ENCODE peak calls at places on chromosomes 12 and 14, in nine cellular contexts. One of them, this sample, is unnamed.

GRCh38 chr12:66965613-66966012 is 286.7 kb upstream of the GRIP1 start:
- DNase-seq in neural crest cell: no peak
- DNase-seq in gastrocnemius medialis: no peak
- DNase-seq in WERI-Rb-1: no peak
- DNase-seq in body of pancreas: no peak
- DNase-seq in endothelial cell: no peak
- DNase-seq in bronchial epithelial cell: no peak
- DNase-seq in heart right ventricle: no peak
- DNase-seq in GM12878: no peak
- DNase-seq in this sample: no peak

GRCh38 chr14:101972126-101972785 is 7.9 kb downstream of the DYNC1H1 start:
- DNase-seq in heart right ventricle: peak
- DNase-seq in endothelial cell: no peak
- DNase-seq in gastrocnemius medialis: peak
- DNase-seq in WERI-Rb-1: no peak
- DNase-seq in neural crest cell: no peak
- DNase-seq in body of pancreas: peak
- DNase-seq in GM12878: no peak
- DNase-seq in bronchial epithelial cell: peak
- DNase-seq in this sample: peak

GRCh38 chr12:118102070-118102469 is 1.7 kb downstream of the VSIG10 start:
- DNase-seq in GM12878: no peak
- DNase-seq in body of pancreas: no peak
- DNase-seq in heart right ventricle: no peak
- DNase-seq in endothelial cell: peak
- DNase-seq in bronchial epithelial cell: peak
- DNase-seq in neural crest cell: no peak
- DNase-seq in WERI-Rb-1: no peak
- DNase-seq in gastrocnemius medialis: no peak
- DNase-seq in this sample: peak

GRCh38 chr12:50242751-50243191 is 40.5 kb downstream of the LIMA1 start:
- DNase-seq in endothelial cell: no peak
- DNase-seq in WERI-Rb-1: no peak
- DNase-seq in neural crest cell: no peak
- DNase-seq in bronchial epithelial cell: peak
- DNase-seq in gastrocnemius medialis: no peak
- DNase-seq in heart right ventricle: no peak
- DNase-seq in body of pancreas: no peak
- DNase-seq in GM12878: no peak
- DNase-seq in this sample: no peak

GRCh38 chr12:13379531-13379930 is 183.0 kb downstream of the EMP1 start:
- DNase-seq in bronchial epithelial cell: no peak
- DNase-seq in body of pancreas: no peak
- DNase-seq in heart right ventricle: no peak
- DNase-seq in gastrocnemius medialis: no peak
- DNase-seq in GM12878: no peak
- DNase-seq in WERI-Rb-1: no peak
- DNase-seq in neural crest cell: no peak
- DNase-seq in endothelial cell: no peak
- DNase-seq in this sample: no peak

GRCh38 chr14:64421166-64421565 is 33.0 kb downstream of the MTHFD1 start:
- DNase-seq in body of pancreas: no peak
- DNase-seq in endothelial cell: no peak
- DNase-seq in neural crest cell: no peak
- DNase-seq in GM12878: no peak
- DNase-seq in WERI-Rb-1: no peak
- DNase-seq in heart right ventricle: no peak
- DNase-seq in gastrocnemius medialis: no peak
- DNase-seq in bronchial epithelial cell: peak
- DNase-seq in this sample: no peak

GRCh38 chr12:50006266-50006665 is 19.0 kb downstream of the RACGAP1 start:
- DNase-seq in endothelial cell: no peak
- DNase-seq in bronchial epithelial cell: no peak
- DNase-seq in neural crest cell: no peak
- DNase-seq in body of pancreas: no peak
- DNase-seq in GM12878: no peak
- DNase-seq in heart right ventricle: no peak
- DNase-seq in gastrocnemius medialis: no peak
- DNase-seq in WERI-Rb-1: no peak
- DNase-seq in this sample: no peak

GRCh38 chr14:68359862-68360552 is 432.9 kb downstream of the ZFP36L1 start:
- DNase-seq in body of pancreas: peak
- DNase-seq in bronchial epithelial cell: peak
- DNase-seq in WERI-Rb-1: no peak
- DNase-seq in GM12878: no peak
- DNase-seq in heart right ventricle: peak
- DNase-seq in neural crest cell: no peak
- DNase-seq in gastrocnemius medialis: peak
- DNase-seq in endothelial cell: no peak
- DNase-seq in this sample: peak

GRCh38 chr14:75543786-75544185 is 21.5 kb downstream of the BATF start:
- DNase-seq in GM12878: no peak
- DNase-seq in gastrocnemius medialis: no peak
- DNase-seq in endothelial cell: no peak
- DNase-seq in body of pancreas: no peak
- DNase-seq in bronchial epithelial cell: peak
- DNase-seq in heart right ventricle: no peak
- DNase-seq in WERI-Rb-1: no peak
- DNase-seq in neural crest cell: no peak
- DNase-seq in this sample: no peak

GRCh38 chr12:93115646-93116045 is 186.6 kb upstream of the EEA1 start:
- DNase-seq in GM12878: no peak
- DNase-seq in gastrocnemius medialis: no peak
- DNase-seq in bronchial epithelial cell: no peak
- DNase-seq in endothelial cell: no peak
- DNase-seq in neural crest cell: no peak
- DNase-seq in body of pancreas: no peak
- DNase-seq in WERI-Rb-1: no peak
- DNase-seq in heart right ventricle: peak
- DNase-seq in this sample: no peak

GRCh38 chr14:79702197-79702596 is 509.1 kb downstream of the DIO2 start:
- DNase-seq in gastrocnemius medialis: no peak
- DNase-seq in GM12878: no peak
- DNase-seq in WERI-Rb-1: no peak
- DNase-seq in body of pancreas: no peak
- DNase-seq in neural crest cell: no peak
- DNase-seq in heart right ventricle: no peak
- DNase-seq in bronchial epithelial cell: no peak
- DNase-seq in endothelial cell: no peak
- DNase-seq in this sample: no peak

GRCh38 chr14:31955941-31956579 is 121.0 kb upstream of the ARHGAP5 start:
- DNase-seq in gastrocnemius medialis: no peak
- DNase-seq in neural crest cell: no peak
- DNase-seq in endothelial cell: no peak
- DNase-seq in GM12878: no peak
- DNase-seq in WERI-Rb-1: no peak
- DNase-seq in bronchial epithelial cell: peak
- DNase-seq in body of pancreas: no peak
- DNase-seq in heart right ventricle: no peak
- DNase-seq in this sample: no peak

GRCh38 chr14:30223966-30224365 is 296.3 kb upstream of the PRKD1 start:
- DNase-seq in neural crest cell: no peak
- DNase-seq in heart right ventricle: no peak
- DNase-seq in WERI-Rb-1: no peak
- DNase-seq in body of pancreas: peak
- DNase-seq in gastrocnemius medialis: no peak
- DNase-seq in GM12878: no peak
- DNase-seq in endothelial cell: no peak
- DNase-seq in bronchial epithelial cell: peak
- DNase-seq in this sample: peak

GRCh38 chr12:53963005-53963404 is 8.3 kb downstream of the HOXC12 start:
- DNase-seq in bronchial epithelial cell: no peak
- DNase-seq in endothelial cell: no peak
- DNase-seq in WERI-Rb-1: no peak
- DNase-seq in neural crest cell: no peak
- DNase-seq in heart right ventricle: no peak
- DNase-seq in gastrocnemius medialis: no peak
- DNase-seq in GM12878: no peak
- DNase-seq in body of pancreas: no peak
- DNase-seq in this sample: no peak

GRCh38 chr12:53963434-53964314 is 9.0 kb downstream of the HOXC12 start:
- DNase-seq in GM12878: no peak
- DNase-seq in endothelial cell: no peak
- DNase-seq in body of pancreas: no peak
- DNase-seq in gastrocnemius medialis: no peak
- DNase-seq in bronchial epithelial cell: no peak
- DNase-seq in neural crest cell: no peak
- DNase-seq in WERI-Rb-1: no peak
- DNase-seq in heart right ventricle: no peak
- DNase-seq in this sample: no peak

GRCh38 chr12:53959314-53959713 is 4.6 kb downstream of the HOXC12 start:
- DNase-seq in endothelial cell: no peak
- DNase-seq in heart right ventricle: no peak
- DNase-seq in bronchial epithelial cell: no peak
- DNase-seq in WERI-Rb-1: no peak
- DNase-seq in gastrocnemius medialis: no peak
- DNase-seq in neural crest cell: no peak
- DNase-seq in body of pancreas: no peak
- DNase-seq in GM12878: no peak
- DNase-seq in this sample: no peak

GRCh38 chr12:53960187-53961024 is 5.7 kb downstream of the HOXC12 start:
- DNase-seq in endothelial cell: no peak
- DNase-seq in bronchial epithelial cell: no peak
- DNase-seq in gastrocnemius medialis: no peak
- DNase-seq in body of pancreas: no peak
- DNase-seq in neural crest cell: no peak
- DNase-seq in WERI-Rb-1: no peak
- DNase-seq in GM12878: no peak
- DNase-seq in heart right ventricle: no peak
- DNase-seq in this sample: no peak

DNA sequence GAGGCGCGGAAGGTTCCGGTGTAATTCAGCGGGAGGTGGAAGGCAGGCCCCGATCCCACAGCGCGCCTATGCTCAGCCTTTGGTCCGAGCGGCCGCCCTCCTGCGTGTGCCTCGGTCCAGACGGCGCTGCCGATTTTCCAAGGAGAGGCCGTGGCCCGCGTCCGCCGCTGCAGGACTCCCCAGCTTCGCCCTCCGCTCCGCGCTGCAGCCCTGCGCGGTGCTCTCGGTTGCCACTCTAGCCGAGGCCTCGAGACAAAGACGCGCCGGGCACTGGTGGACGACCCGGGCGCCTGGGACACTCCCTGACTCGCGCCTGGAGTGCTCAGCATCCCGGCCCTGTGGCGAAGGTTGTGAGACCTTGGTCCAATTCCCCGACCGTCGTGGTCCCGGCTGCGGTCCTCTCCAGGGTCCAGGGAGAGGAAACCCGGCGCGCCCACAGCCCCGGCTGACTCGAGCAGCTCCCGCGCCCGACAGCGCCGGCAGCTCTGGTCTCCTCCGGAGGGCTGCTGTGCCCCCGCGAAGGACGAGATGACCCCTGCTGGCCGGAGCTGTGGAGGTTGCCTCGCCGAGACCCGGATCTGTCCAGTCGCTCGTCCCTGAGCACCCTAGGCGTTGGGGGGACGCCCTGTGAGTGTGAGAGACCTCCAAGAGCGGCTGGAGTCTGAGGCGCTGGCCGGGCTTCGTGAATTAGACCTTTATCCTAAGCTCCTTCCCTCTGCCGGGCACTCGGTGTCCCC is 6.5 kb downstream of the HOXC12 start:
- DNase-seq in gastrocnemius medialis: no peak
- DNase-seq in GM12878: no peak
- DNase-seq in endothelial cell: peak
- DNase-seq in body of pancreas: no peak
- DNase-seq in heart right ventricle: no peak
- DNase-seq in neural crest cell: no peak
- DNase-seq in bronchial epithelial cell: no peak
- DNase-seq in WERI-Rb-1: no peak
- DNase-seq in this sample: no peak
- TF ChIP-seq CTCF in gastrocnemius medialis: no peak
- TF ChIP-seq CTCF in GM12878: no peak
- TF ChIP-seq CTCF in endothelial cell: no peak
- TF ChIP-seq CTCF in body of pancreas: no peak
- TF ChIP-seq CTCF in heart right ventricle: no peak
- TF ChIP-seq CTCF in neural crest cell: no peak
- TF ChIP-seq CTCF in bronchial epithelial cell: no peak
- TF ChIP-seq CTCF in WERI-Rb-1: peak
- TF ChIP-seq CTCF in this sample: no peak

DNA sequence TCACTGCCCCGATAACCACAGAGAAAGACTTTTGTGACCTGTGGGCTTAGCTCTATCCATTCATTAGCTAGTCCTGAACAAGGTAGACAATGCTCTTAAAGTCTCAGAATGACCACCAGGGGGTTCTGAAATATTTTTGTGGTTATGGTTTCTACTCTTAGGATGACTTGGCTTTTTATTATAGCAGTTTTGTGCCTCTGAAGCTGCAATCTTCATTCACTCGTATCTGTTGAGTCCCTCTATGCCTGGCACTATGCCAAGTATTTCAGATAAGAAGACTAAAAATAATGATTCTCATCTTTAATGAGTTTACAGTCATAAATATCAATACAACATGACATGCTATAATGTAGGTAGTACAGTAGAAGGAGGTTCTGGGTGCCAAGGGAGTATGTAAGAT is 130.8 kb upstream of the TRHDE start:
- DNase-seq in gastrocnemius medialis: no peak
- DNase-seq in endothelial cell: no peak
- DNase-seq in neural crest cell: no peak
- DNase-seq in WERI-Rb-1: no peak
- DNase-seq in bronchial epithelial cell: no peak
- DNase-seq in heart right ventricle: no peak
- DNase-seq in GM12878: peak
- DNase-seq in body of pancreas: no peak
- DNase-seq in this sample: no peak
- TF ChIP-seq CTCF in gastrocnemius medialis: no peak
- TF ChIP-seq CTCF in endothelial cell: peak
- TF ChIP-seq CTCF in neural crest cell: peak
- TF ChIP-seq CTCF in WERI-Rb-1: peak
- TF ChIP-seq CTCF in bronchial epithelial cell: no peak
- TF ChIP-seq CTCF in heart right ventricle: no peak
- TF ChIP-seq CTCF in GM12878: peak
- TF ChIP-seq CTCF in body of pancreas: no peak
- TF ChIP-seq CTCF in this sample: peak

DNA sequence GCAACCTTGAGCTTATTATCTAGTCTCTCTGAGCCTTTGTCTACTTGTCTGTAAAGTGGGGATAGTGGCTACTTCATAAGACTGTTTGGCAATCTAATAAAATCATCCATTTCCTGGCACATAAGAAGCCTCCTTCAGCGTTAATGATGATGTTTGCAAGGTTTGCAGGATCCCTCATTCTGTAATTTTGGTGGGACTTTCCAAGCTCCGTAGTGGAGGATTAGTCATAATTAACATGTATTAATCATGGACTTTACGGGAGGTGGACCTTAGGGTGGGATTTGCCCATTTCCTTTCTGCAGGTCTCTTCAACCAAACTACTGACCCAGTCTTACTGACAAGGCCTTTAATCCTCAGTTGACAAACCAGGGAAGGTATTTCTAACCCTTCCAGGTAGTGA is 66.2 kb downstream of the NTF3 start:
- DNase-seq in endothelial cell: no peak
- DNase-seq in gastrocnemius medialis: no peak
- DNase-seq in neural crest cell: no peak
- DNase-seq in bronchial epithelial cell: peak
- DNase-seq in GM12878: no peak
- DNase-seq in heart right ventricle: no peak
- DNase-seq in body of pancreas: no peak
- DNase-seq in WERI-Rb-1: no peak
- DNase-seq in this sample: no peak
- TF ChIP-seq CTCF in endothelial cell: no peak
- TF ChIP-seq CTCF in gastrocnemius medialis: no peak
- TF ChIP-seq CTCF in neural crest cell: no peak
- TF ChIP-seq CTCF in bronchial epithelial cell: no peak
- TF ChIP-seq CTCF in GM12878: no peak
- TF ChIP-seq CTCF in heart right ventricle: no peak
- TF ChIP-seq CTCF in body of pancreas: no peak
- TF ChIP-seq CTCF in WERI-Rb-1: no peak
- TF ChIP-seq CTCF in this sample: no peak

GRCh38 chr14:52013984-52014600 is 24.7 kb downstream of the RTRAF start:
- DNase-seq in WERI-Rb-1: peak
- DNase-seq in gastrocnemius medialis: no peak
- DNase-seq in GM12878: no peak
- DNase-seq in heart right ventricle: no peak
- DNase-seq in neural crest cell: peak
- DNase-seq in body of pancreas: no peak
- DNase-seq in bronchial epithelial cell: no peak
- DNase-seq in endothelial cell: peak
- DNase-seq in this sample: peak
- TF ChIP-seq CTCF in WERI-Rb-1: peak
- TF ChIP-seq CTCF in gastrocnemius medialis: no peak
- TF ChIP-seq CTCF in GM12878: peak
- TF ChIP-seq CTCF in heart right ventricle: peak
- TF ChIP-seq CTCF in neural crest cell: peak
- TF ChIP-seq CTCF in body of pancreas: peak
- TF ChIP-seq CTCF in bronchial epithelial cell: peak
- TF ChIP-seq CTCF in endothelial cell: peak
- TF ChIP-seq CTCF in this sample: no peak